ENCODE peak calls at places on chromosomes 1 and 21, in five cellular contexts. W is CD4-positive, alpha-beta T cell; C is fibroblast of lung; K is mucosa of descending colon; B is neural crest cell. R is an unnamed sample.

GRCh38 chr1:113615425-113615824 is 143.9 kb downstream of the PHTF1 start:
- DNase-seq in W (no peak), C (no peak), K (no peak), B (no peak), R (no peak)

GRCh38 chr1:33985656-33986055 is 121.8 kb downstream of the HMGB4 start:
- DNase-seq in W (no peak), C (no peak), K (no peak), B (no peak), R (no peak)

GRCh38 chr1:39295901-39296300 is 91.4 kb downstream of the MACF1 start:
- DNase-seq in W (no peak), C (no peak), K (no peak), B (no peak), R (no peak)

GRCh38 chr1:162421258-162422194 is 9.6 kb upstream of the SH2D1B start:
- DNase-seq in W (no peak), C (no peak), K (no peak), B (no peak), R (no peak)

GRCh38 chr1:99438656-99439055 is 174.4 kb downstream of the PLPPR4 start:
- DNase-seq in W (no peak), C (no peak), K (no peak), B (no peak), R (no peak)

GRCh38 chr1:19435851-19436465 is 49.4 kb downstream of the CAPZB start:
- DNase-seq in W (no peak), C (no peak), K (no peak), B (no peak), R (no peak)

GRCh38 chr1:205963352-205963751 is 20.1 kb upstream of the SLC26A9 start:
- DNase-seq in W (no peak), C (peak; percentile 58), K (no peak), B (no peak), R (no peak)

GRCh38 chr1:78340006-78340405 is 150.8 kb upstream of the PTGFR start:
- DNase-seq in W (no peak), C (peak; percentile 79), K (no peak), B (no peak), R (no peak)

GRCh38 chr1:111140680-111140967 is 601 bp downstream of the CEPT1 start:
- DNase-seq in W (no peak), C (peak; percentile 38), K (peak; percentile 65), B (no peak), R (peak; percentile 54)

GRCh38 chr1:17579951-17580939 is 40.7 kb downstream of the ARHGEF10L start:
- DNase-seq in W (no peak), C (no peak), K (peak; percentile 69), B (no peak), R (no peak)

DNA sequence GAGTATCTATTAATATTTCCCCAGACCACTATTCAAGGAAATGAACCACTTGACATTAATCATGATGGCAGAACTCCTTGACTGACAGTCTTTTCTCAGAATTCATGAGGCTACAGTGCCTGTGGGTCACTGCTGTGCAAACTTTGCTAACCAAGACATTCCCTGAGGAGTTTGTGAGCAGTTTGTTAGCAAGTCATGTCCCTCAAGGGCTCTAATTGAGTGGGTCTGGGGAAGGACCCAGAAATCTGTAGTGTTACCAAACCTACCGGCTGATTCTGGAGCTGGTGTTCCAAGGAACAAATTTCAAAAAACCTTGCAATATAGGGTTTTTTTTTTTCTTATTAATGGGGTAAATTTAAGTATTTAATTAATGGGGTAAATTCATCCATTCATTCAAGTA is 103.2 kb upstream of the VANGL1 start:
- DNase-seq in W (no peak), C (no peak), K (no peak), B (no peak), R (no peak)
- TF ChIP-seq CTCF in W (no peak), C (no peak), K (no peak), B (no peak), R (no peak)

GRCh38 chr1:178572604-178573003 is 59.7 kb downstream of the TEX35 start:
- DNase-seq in W (no peak), C (no peak), K (no peak), B (no peak), R (no peak)
- TF ChIP-seq CTCF in W (no peak), C (no peak), K (no peak), B (peak; percentile 27), R (no peak)

GRCh38 chr1:171403396-171403795 is 81.9 kb upstream of the PRRC2C start:
- DNase-seq in W (no peak), C (no peak), K (no peak), B (no peak), R (no peak)

DNA sequence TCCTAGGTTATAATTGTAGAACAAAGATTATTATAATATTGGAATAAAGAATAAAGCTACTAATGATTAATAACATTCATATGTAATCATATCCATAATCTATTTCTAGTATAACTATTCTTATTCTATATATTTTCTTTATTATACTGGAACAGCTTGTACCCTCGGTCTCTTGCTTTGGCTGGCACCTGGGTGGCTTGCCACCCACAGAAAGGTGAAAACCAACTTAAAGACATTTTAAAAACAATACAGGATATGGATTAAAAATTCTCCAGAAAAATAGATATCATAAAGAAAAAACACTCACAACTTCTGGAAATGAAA is 80.0 kb upstream of the PRRC2C start:
- DNase-seq in W (no peak), C (no peak), K (no peak), B (no peak), R (no peak)
- TF ChIP-seq CTCF in W (no peak), C (no peak), K (no peak), B (no peak), R (no peak)

GRCh38 chr1:26284597-26285351 is 4.9 kb downstream of the SH3BGRL3 start:
- DNase-seq in W (peak; percentile 76), C (peak; percentile 87), K (peak; percentile 80), B (peak; percentile 76), R (peak; percentile 83)
- TF ChIP-seq CTCF in W (peak; percentile 83), C (peak; percentile 57), K (peak; percentile 90), B (peak; percentile 84), R (peak; percentile 76)

DNA sequence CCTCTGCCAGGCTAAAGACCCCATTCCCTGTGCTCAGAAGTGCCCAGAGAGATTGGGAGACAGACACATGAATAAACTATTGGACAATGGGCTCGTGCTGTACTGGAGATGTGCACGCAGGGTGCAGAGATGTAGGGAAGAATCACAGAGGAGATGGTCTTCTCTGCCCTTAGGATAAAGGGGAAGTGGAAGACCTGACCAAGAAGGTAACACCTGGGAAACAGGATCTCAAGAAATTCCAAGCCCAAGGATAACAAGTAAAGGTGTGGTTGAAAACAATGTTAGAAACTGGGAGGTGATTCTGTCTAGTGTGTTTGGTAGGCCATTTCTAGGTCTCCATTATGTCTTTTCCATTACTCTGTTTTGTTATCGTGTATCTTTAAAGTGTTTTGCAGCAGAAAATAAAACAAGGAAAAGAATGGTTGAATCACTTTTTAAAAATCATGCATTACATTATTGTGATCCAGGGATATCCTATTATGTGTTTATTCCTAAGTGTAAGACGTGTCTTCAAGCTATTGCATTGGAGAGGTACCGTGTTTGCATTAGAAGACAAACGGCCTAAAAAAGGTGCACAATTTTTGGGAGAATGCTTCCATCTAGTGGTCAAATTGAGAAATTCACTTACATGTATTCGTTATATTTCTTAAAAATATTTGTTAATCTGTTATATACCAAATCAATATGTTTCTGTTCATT is 40.8 kb upstream of the KCTD3 start:
- DNase-seq in W (no peak), C (peak; percentile 75), K (no peak), B (no peak), R (no peak)
- TF ChIP-seq CTCF in W (peak; percentile 74), C (peak; percentile 50), K (peak; percentile 35), B (peak; percentile 90), R (peak; percentile 97)

DNA sequence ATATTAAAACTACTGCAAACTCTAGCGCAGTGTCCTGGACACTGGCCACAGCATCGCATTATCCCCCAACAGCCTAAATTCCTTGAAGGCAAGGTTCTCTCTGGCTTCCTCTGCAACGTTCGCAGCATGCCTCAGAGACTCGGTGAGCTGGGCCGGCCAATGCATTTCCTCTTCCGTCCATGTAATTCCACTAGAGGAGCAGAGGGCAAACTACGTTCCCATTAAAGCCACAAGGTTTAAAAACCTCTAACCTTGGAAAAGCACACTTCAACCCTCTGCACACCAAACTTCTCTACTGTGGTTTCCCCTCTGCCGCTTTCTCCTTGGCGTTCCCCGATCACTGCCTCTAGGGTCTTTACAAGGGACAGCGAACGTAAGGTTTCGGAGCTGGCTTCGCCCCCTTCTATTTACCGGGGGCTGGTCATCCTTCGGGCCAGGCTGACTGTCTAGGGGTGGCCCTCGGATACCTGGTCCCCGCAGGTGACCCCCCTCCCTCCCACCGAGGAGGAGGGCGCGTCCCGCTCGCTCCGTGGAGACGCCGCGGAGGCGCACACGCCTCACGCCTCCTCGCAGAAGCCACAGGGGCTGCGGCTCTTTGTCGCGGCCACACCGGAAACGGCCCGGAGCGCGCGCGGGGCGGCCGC is 451 bp upstream of the SMYD2 start:
- DNase-seq in W (peak; percentile 9), C (peak; percentile 39), K (peak; percentile 66), B (peak; percentile 52), R (peak; percentile 57)
- TF ChIP-seq CTCF in W (no peak), C (peak; percentile 7), K (no peak), B (peak; percentile 26), R (no peak)

GRCh38 chr21:45973475-45974072 is 8.0 kb upstream of the COL6A1 start:
- DNase-seq in W (peak; percentile 64), C (peak; percentile 88), K (peak; percentile 72), B (peak; percentile 83), R (peak; percentile 82)
- TF ChIP-seq CTCF in W (peak; percentile 78), C (peak; percentile 75), K (peak; percentile 54), B (peak; percentile 74), R (peak; percentile 67)

DNA sequence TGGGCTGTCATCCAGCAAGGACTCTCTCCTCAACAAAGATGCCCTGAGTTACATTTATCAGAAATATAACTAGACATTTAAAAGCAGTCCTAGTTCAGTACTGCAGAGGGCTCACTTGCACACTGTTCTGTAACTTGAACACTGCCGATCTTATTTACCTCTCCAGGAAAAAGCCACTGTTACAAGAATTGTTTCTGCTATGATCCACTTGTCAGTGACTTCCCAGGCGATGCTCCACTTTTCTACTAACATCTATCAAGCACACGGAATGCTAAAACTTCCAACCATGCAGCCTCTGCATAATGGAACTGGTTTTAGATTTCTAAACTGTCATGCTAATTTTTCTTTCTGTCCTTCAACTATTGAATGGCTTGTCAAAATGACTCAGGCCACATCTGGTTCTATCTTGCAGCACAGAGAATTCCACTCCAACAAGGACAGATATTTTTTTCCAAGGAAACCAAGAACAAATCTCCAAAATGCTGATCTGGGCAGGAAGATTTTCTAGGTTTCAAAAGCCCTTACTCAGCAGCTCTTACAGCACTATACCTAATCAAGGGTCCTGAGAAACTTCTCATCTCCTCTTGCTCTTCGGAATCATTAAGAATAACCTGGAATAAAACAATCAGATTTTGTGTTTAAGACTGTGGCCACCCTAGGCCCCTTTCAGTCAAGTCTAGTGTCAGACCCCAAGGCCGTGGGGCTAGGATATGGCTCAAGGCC is 9.9 kb downstream of the SEC16B start:
- DNase-seq in W (no peak), C (peak; percentile 65), K (no peak), B (no peak), R (no peak)
- TF ChIP-seq CTCF in W (no peak), C (peak; percentile 47), K (no peak), B (peak; percentile 62), R (peak; percentile 15)

GRCh38 chr1:214808845-214809460 is 206.0 kb downstream of the CENPF start:
- DNase-seq in W (no peak), C (peak; percentile 66), K (no peak), B (no peak), R (peak; percentile 3)
- TF ChIP-seq CTCF in W (no peak), C (peak; percentile 40), K (no peak), B (no peak), R (peak; percentile 18)

GRCh38 chr1:109253803-109254620 is 4.7 kb downstream of the CELSR2 start:
- DNase-seq in W (no peak), C (no peak), K (no peak), B (peak; percentile 61), R (no peak)
- TF ChIP-seq CTCF in W (no peak), C (no peak), K (no peak), B (no peak), R (no peak)